ENCODE peak calls at places on chromosome 20, in five cellular contexts. One of them, this sample, is unnamed.

GRCh38 chr20:46057856-46058655 is 29.0 kb downstream of the SLC12A5 start:
- DNase-seq in WTC11: peak; percentile 79
- DNase-seq in cardiac fibroblast: peak; percentile 52
- DNase-seq in fibroblast of pulmonary artery: peak; percentile 50
- DNase-seq in upper lobe of right lung: peak; percentile 76
- DNase-seq in this sample: no peak

GRCh38 chr20:31717478-31717946 is 5.2 kb downstream of the BCL2L1 start:
- DNase-seq in cardiac fibroblast: no peak
- DNase-seq in fibroblast of pulmonary artery: no peak
- DNase-seq in upper lobe of right lung: no peak
- DNase-seq in WTC11: no peak
- DNase-seq in this sample: peak; percentile 77

GRCh38 chr20:39909447-39909846 is 779.6 kb downstream of the MAFB start:
- DNase-seq in cardiac fibroblast: no peak
- DNase-seq in upper lobe of right lung: peak; percentile 61
- DNase-seq in WTC11: no peak
- DNase-seq in fibroblast of pulmonary artery: no peak
- DNase-seq in this sample: peak; percentile 13

GRCh38 chr20:36847009-36847709 is 28.8 kb upstream of the TLDC2 start:
- DNase-seq in upper lobe of right lung: no peak
- DNase-seq in cardiac fibroblast: peak; percentile 97
- DNase-seq in fibroblast of pulmonary artery: peak; percentile 96
- DNase-seq in WTC11: no peak
- DNase-seq in this sample: no peak

GRCh38 chr20:20780127-20780822 is 67.8 kb upstream of the RALGAPA2 start:
- DNase-seq in upper lobe of right lung: peak; percentile 94
- DNase-seq in cardiac fibroblast: peak; percentile 6
- DNase-seq in WTC11: no peak
- DNase-seq in fibroblast of pulmonary artery: peak; percentile 8
- DNase-seq in this sample: peak; percentile 46

GRCh38 chr20:45467861-45468260 is 1.7 kb upstream of the WFDC2 start:
- DNase-seq in cardiac fibroblast: no peak
- DNase-seq in upper lobe of right lung: no peak
- DNase-seq in WTC11: no peak
- DNase-seq in fibroblast of pulmonary artery: no peak
- DNase-seq in this sample: no peak

GRCh38 chr20:5973971-5974370 is 23.5 kb downstream of the MCM8 start:
- DNase-seq in cardiac fibroblast: no peak
- DNase-seq in fibroblast of pulmonary artery: no peak
- DNase-seq in WTC11: no peak
- DNase-seq in upper lobe of right lung: no peak
- DNase-seq in this sample: no peak

GRCh38 chr20:35773154-35773751 is 1.4 kb downstream of the PHF20 start:
- DNase-seq in upper lobe of right lung: no peak
- DNase-seq in cardiac fibroblast: peak; percentile 54
- DNase-seq in WTC11: no peak
- DNase-seq in fibroblast of pulmonary artery: peak; percentile 56
- DNase-seq in this sample: peak; percentile 40

GRCh38 chr20:31746068-31746878 is 7.2 kb downstream of the TPX2 start:
- DNase-seq in WTC11: no peak
- DNase-seq in upper lobe of right lung: no peak
- DNase-seq in fibroblast of pulmonary artery: no peak
- DNase-seq in cardiac fibroblast: no peak
- DNase-seq in this sample: no peak

GRCh38 chr20:36392989-36393388 is 86.8 kb downstream of the DLGAP4 start:
- DNase-seq in upper lobe of right lung: no peak
- DNase-seq in WTC11: no peak
- DNase-seq in fibroblast of pulmonary artery: no peak
- DNase-seq in cardiac fibroblast: no peak
- DNase-seq in this sample: no peak

GRCh38 chr20:59800309-59800708 is 133.1 kb downstream of the SYCP2 start:
- DNase-seq in fibroblast of pulmonary artery: no peak
- DNase-seq in upper lobe of right lung: no peak
- DNase-seq in WTC11: no peak
- DNase-seq in cardiac fibroblast: no peak
- DNase-seq in this sample: no peak

GRCh38 chr20:57584768-57585461 is 24.0 kb downstream of the PCK1 start:
- DNase-seq in upper lobe of right lung: no peak
- DNase-seq in cardiac fibroblast: no peak
- DNase-seq in fibroblast of pulmonary artery: no peak
- DNase-seq in WTC11: no peak
- DNase-seq in this sample: no peak

GRCh38 chr20:46013826-46014516 is 5.3 kb downstream of the MMP9 start:
- DNase-seq in fibroblast of pulmonary artery: peak; percentile 51
- DNase-seq in cardiac fibroblast: peak; percentile 56
- DNase-seq in upper lobe of right lung: peak; percentile 82
- DNase-seq in WTC11: peak; percentile 91
- DNase-seq in this sample: peak; percentile 85

GRCh38 chr20:63465380-63466249 is 6.8 kb downstream of the KCNQ2 start:
- DNase-seq in upper lobe of right lung: no peak
- DNase-seq in fibroblast of pulmonary artery: no peak
- DNase-seq in WTC11: no peak
- DNase-seq in cardiac fibroblast: no peak
- DNase-seq in this sample: no peak

GRCh38 chr20:48782073-48782472 is 45.7 kb downstream of the PREX1 start:
- DNase-seq in fibroblast of pulmonary artery: no peak
- DNase-seq in upper lobe of right lung: no peak
- DNase-seq in cardiac fibroblast: no peak
- DNase-seq in WTC11: no peak
- DNase-seq in this sample: no peak

GRCh38 chr20:50193169-50193850 is 2.7 kb downstream of the CEBPB start:
- DNase-seq in WTC11: no peak
- DNase-seq in fibroblast of pulmonary artery: peak; percentile 48
- DNase-seq in cardiac fibroblast: peak; percentile 44
- DNase-seq in upper lobe of right lung: no peak
- DNase-seq in this sample: no peak

GRCh38 chr20:54848984-54849538 is 373.7 kb downstream of the DOK5 start:
- DNase-seq in upper lobe of right lung: no peak
- DNase-seq in cardiac fibroblast: no peak
- DNase-seq in WTC11: no peak
- DNase-seq in fibroblast of pulmonary artery: no peak
- DNase-seq in this sample: no peak

GRCh38 chr20:48480391-48480790 is 347.4 kb downstream of the PREX1 start:
- DNase-seq in fibroblast of pulmonary artery: no peak
- DNase-seq in cardiac fibroblast: no peak
- DNase-seq in upper lobe of right lung: no peak
- DNase-seq in WTC11: no peak
- DNase-seq in this sample: no peak

GRCh38 chr20:61422636-61423425 is 170.8 kb downstream of the CDH4 start:
- DNase-seq in upper lobe of right lung: no peak
- DNase-seq in cardiac fibroblast: no peak
- DNase-seq in fibroblast of pulmonary artery: no peak
- DNase-seq in WTC11: peak; percentile 44
- DNase-seq in this sample: no peak

GRCh38 chr20:54160269-54161007 is 13.3 kb downstream of the CYP24A1 start:
- DNase-seq in upper lobe of right lung: no peak
- DNase-seq in cardiac fibroblast: no peak
- DNase-seq in fibroblast of pulmonary artery: no peak
- DNase-seq in WTC11: no peak
- DNase-seq in this sample: no peak

GRCh38 chr20:17345321-17345720 is 118.5 kb downstream of the PCSK2 start:
- DNase-seq in upper lobe of right lung: no peak
- DNase-seq in WTC11: no peak
- DNase-seq in fibroblast of pulmonary artery: no peak
- DNase-seq in cardiac fibroblast: no peak
- DNase-seq in this sample: no peak

GRCh38 chr20:46715292-46715756 is 5.9 kb downstream of the SLC2A10 start:
- DNase-seq in cardiac fibroblast: peak; percentile 42
- DNase-seq in fibroblast of pulmonary artery: peak; percentile 83
- DNase-seq in WTC11: peak; percentile 56
- DNase-seq in upper lobe of right lung: no peak
- DNase-seq in this sample: no peak

GRCh38 chr20:10225439-10226080 is 6.9 kb downstream of the SNAP25 start:
- DNase-seq in fibroblast of pulmonary artery: no peak
- DNase-seq in WTC11: no peak
- DNase-seq in cardiac fibroblast: no peak
- DNase-seq in upper lobe of right lung: no peak
- DNase-seq in this sample: no peak
- TF ChIP-seq CTCF in fibroblast of pulmonary artery: peak; percentile 10
- TF ChIP-seq CTCF in WTC11: peak; percentile 34
- TF ChIP-seq CTCF in cardiac fibroblast: peak; percentile 19
- TF ChIP-seq CTCF in upper lobe of right lung: no peak
- TF ChIP-seq CTCF in this sample: no peak

DNA sequence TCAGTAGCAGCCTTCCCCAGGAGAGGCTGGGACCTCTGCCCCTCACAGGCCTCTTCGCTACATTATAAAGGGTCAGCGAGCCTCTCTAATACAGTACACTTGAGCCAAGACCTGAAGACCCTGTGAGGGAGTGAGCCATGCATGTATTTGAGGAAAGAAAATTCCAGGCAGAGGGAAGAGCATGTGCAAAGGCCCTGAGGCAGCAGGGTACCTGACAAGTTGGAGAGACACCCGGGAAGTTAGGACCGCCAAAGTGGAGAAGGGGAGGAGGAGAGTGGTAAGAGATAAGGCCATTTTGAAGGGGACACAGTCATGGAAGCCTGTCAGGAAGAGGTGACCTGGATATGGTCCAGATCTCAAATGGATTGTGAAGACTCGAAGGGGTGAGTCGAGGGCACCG is 219.3 kb upstream of the RNF24 start:
- DNase-seq in cardiac fibroblast: no peak
- DNase-seq in fibroblast of pulmonary artery: no peak
- DNase-seq in WTC11: no peak
- DNase-seq in upper lobe of right lung: no peak
- DNase-seq in this sample: no peak
- TF ChIP-seq CTCF in cardiac fibroblast: no peak
- TF ChIP-seq CTCF in fibroblast of pulmonary artery: no peak
- TF ChIP-seq CTCF in WTC11: no peak
- TF ChIP-seq CTCF in upper lobe of right lung: no peak
- TF ChIP-seq CTCF in this sample: no peak

GRCh38 chr20:42483694-42484303 is 705.9 kb downstream of the PTPRT start:
- DNase-seq in fibroblast of pulmonary artery: no peak
- DNase-seq in upper lobe of right lung: no peak
- DNase-seq in WTC11: peak; percentile 91
- DNase-seq in cardiac fibroblast: no peak
- DNase-seq in this sample: no peak
- TF ChIP-seq CTCF in fibroblast of pulmonary artery: no peak
- TF ChIP-seq CTCF in upper lobe of right lung: peak; percentile 52
- TF ChIP-seq CTCF in WTC11: peak; percentile 80
- TF ChIP-seq CTCF in cardiac fibroblast: peak; percentile 18
- TF ChIP-seq CTCF in this sample: no peak

GRCh38 chr20:11716239-11716944 is 201.3 kb upstream of the BTBD3 start:
- DNase-seq in cardiac fibroblast: peak; percentile 72
- DNase-seq in fibroblast of pulmonary artery: peak; percentile 39
- DNase-seq in upper lobe of right lung: no peak
- DNase-seq in WTC11: peak; percentile 29
- DNase-seq in this sample: no peak
- TF ChIP-seq CTCF in cardiac fibroblast: peak; percentile 53
- TF ChIP-seq CTCF in fibroblast of pulmonary artery: peak; percentile 46
- TF ChIP-seq CTCF in upper lobe of right lung: no peak
- TF ChIP-seq CTCF in WTC11: peak; percentile 19
- TF ChIP-seq CTCF in this sample: no peak

GRCh38 chr20:43987531-43987930 is 72.9 kb downstream of the TOX2 start:
- DNase-seq in WTC11: no peak
- DNase-seq in cardiac fibroblast: no peak
- DNase-seq in upper lobe of right lung: no peak
- DNase-seq in fibroblast of pulmonary artery: no peak
- DNase-seq in this sample: no peak
- TF ChIP-seq CTCF in WTC11: no peak
- TF ChIP-seq CTCF in cardiac fibroblast: no peak
- TF ChIP-seq CTCF in upper lobe of right lung: no peak
- TF ChIP-seq CTCF in fibroblast of pulmonary artery: no peak
- TF ChIP-seq CTCF in this sample: no peak

GRCh38 chr20:24780648-24781047 is 168.4 kb upstream of the CST7 start:
- DNase-seq in upper lobe of right lung: peak; percentile 37
- DNase-seq in cardiac fibroblast: no peak
- DNase-seq in fibroblast of pulmonary artery: no peak
- DNase-seq in WTC11: no peak
- DNase-seq in this sample: no peak

GRCh38 chr20:24782801-24783630 is 166.1 kb upstream of the CST7 start:
- DNase-seq in WTC11: peak; percentile 45
- DNase-seq in fibroblast of pulmonary artery: no peak
- DNase-seq in upper lobe of right lung: peak; percentile 52
- DNase-seq in cardiac fibroblast: no peak
- DNase-seq in this sample: no peak

GRCh38 chr20:24779886-24780285 is 169.2 kb upstream of the CST7 start:
- DNase-seq in upper lobe of right lung: peak; percentile 23
- DNase-seq in WTC11: no peak
- DNase-seq in fibroblast of pulmonary artery: no peak
- DNase-seq in cardiac fibroblast: no peak
- DNase-seq in this sample: no peak

GRCh38 chr20:24782221-24782620 is 166.8 kb upstream of the CST7 start:
- DNase-seq in WTC11: no peak
- DNase-seq in cardiac fibroblast: no peak
- DNase-seq in fibroblast of pulmonary artery: no peak
- DNase-seq in upper lobe of right lung: peak; percentile 6
- DNase-seq in this sample: no peak

GRCh38 chr20:24781061-24781980 is 167.7 kb upstream of the CST7 start:
- DNase-seq in fibroblast of pulmonary artery: peak; percentile 34
- DNase-seq in upper lobe of right lung: peak; percentile 54
- DNase-seq in WTC11: peak; percentile 44
- DNase-seq in cardiac fibroblast: peak; percentile 45
- DNase-seq in this sample: no peak
- TF ChIP-seq CTCF in fibroblast of pulmonary artery: peak; percentile 50
- TF ChIP-seq CTCF in upper lobe of right lung: peak; percentile 37
- TF ChIP-seq CTCF in WTC11: peak; percentile 17
- TF ChIP-seq CTCF in cardiac fibroblast: peak; percentile 63
- TF ChIP-seq CTCF in this sample: peak; percentile 37

GRCh38 chr20:10649817-10650200 is 24.0 kb downstream of the JAG1 start:
- DNase-seq in cardiac fibroblast: peak; percentile 53
- DNase-seq in upper lobe of right lung: no peak
- DNase-seq in WTC11: no peak
- DNase-seq in fibroblast of pulmonary artery: no peak
- DNase-seq in this sample: no peak
- TF ChIP-seq CTCF in cardiac fibroblast: no peak
- TF ChIP-seq CTCF in upper lobe of right lung: no peak
- TF ChIP-seq CTCF in WTC11: no peak
- TF ChIP-seq CTCF in fibroblast of pulmonary artery: no peak
- TF ChIP-seq CTCF in this sample: no peak